ENCODE peak calls at places on chromosome 7, in seven cellular contexts. C, V, D, S, N, I and J are unnamed samples.
A peak's percentile ranks its signal among the peaks of the same experiment; 100 is the strongest.

GRCh38 chr7:151570366-151570915 is 50.7 kb upstream of the RHEB start:
- DNase-seq in C (peak; percentile 69), I (no peak), N (no peak), D (no peak), V (no peak), S (peak; percentile 68), J (no peak)

GRCh38 chr7:120792091-120792860 is 65.7 kb downstream of the TSPAN12 start:
- DNase-seq in D (peak; percentile 81), I (peak; percentile 74), N (peak; percentile 40), V (peak; percentile 26), S (peak; percentile 81), C (peak; percentile 72), J (no peak)

GRCh38 chr7:90396420-90396819 is 6.8 kb upstream of the CLDN12 start:
- DNase-seq in C (no peak), N (no peak), D (no peak), V (no peak), I (no peak), S (no peak), J (no peak)

GRCh38 chr7:81161459-81162075 is 242.7 kb upstream of the SEMA3C start:
- DNase-seq in I (no peak), V (no peak), C (peak; percentile 94), N (peak; percentile 95), D (no peak), S (peak; percentile 92), J (no peak)

GRCh38 chr7:94874036-94874745 is 33.2 kb upstream of the PPP1R9A start:
- DNase-seq in V (no peak), D (no peak), C (no peak), I (no peak), N (no peak), S (no peak), J (no peak)

GRCh38 chr7:154167807-154168206 is 115.6 kb downstream of the DPP6 start:
- DNase-seq in S (no peak), D (no peak), C (no peak), I (no peak), N (no peak), V (no peak), J (no peak)

GRCh38 chr7:148867571-148868377 is 16.3 kb downstream of the EZH2 start:
- DNase-seq in I (no peak), S (no peak), C (no peak), D (no peak), N (no peak), V (no peak), J (no peak)

GRCh38 chr7:107538001-107538400 is 25.7 kb downstream of the COG5 start:
- DNase-seq in V (no peak), C (no peak), N (no peak), I (no peak), S (no peak), D (peak; percentile 79), J (no peak)

GRCh38 chr7:52540041-52540440 is 495.4 kb upstream of the POM121L12 start:
- DNase-seq in S (no peak), C (no peak), I (no peak), N (peak; percentile 1), V (no peak), D (no peak), J (no peak)

GRCh38 chr7:134420509-134421125 is 38.3 kb downstream of the AKR1B1 start:
- DNase-seq in C (peak; percentile 69), I (no peak), V (peak; percentile 42), S (peak; percentile 88), N (peak; percentile 55), D (peak; percentile 65), J (no peak)

GRCh38 chr7:105106473-105106872 is 92.5 kb downstream of the KMT2E start:
- DNase-seq in V (no peak), N (no peak), I (no peak), C (peak; percentile 23), D (no peak), S (no peak), J (no peak)

GRCh38 chr7:112573302-112574039 is 92.7 kb downstream of the LSMEM1 start:
- DNase-seq in V (no peak), C (no peak), S (no peak), D (no peak), I (no peak), N (no peak), J (no peak)

GRCh38 chr7:47534322-47535032 is 47.4 kb downstream of the TNS3 start:
- DNase-seq in S (peak; percentile 11), N (peak; percentile 50), C (no peak), I (no peak), D (no peak), V (no peak), J (no peak)

GRCh38 chr7:112080441-112080840 is 125.8 kb downstream of the DOCK4 start:
- DNase-seq in V (no peak), C (peak; percentile 95), S (peak; percentile 95), N (peak; percentile 73), D (no peak), I (no peak), J (no peak)

GRCh38 chr7:3043544-3044395 is at the start of gene CARD11:
- DNase-seq in I (no peak), N (no peak), V (no peak), D (no peak), C (no peak), S (no peak), J (no peak)

GRCh38 chr7:69208848-69209247 is 389.4 kb upstream of the AUTS2 start:
- DNase-seq in I (no peak), D (no peak), N (no peak), V (no peak), S (no peak), C (no peak), J (no peak)

GRCh38 chr7:151410405-151411390 is 860 bp upstream of the WDR86 start:
- DNase-seq in N (no peak), V (no peak), S (peak; percentile 27), I (no peak), D (no peak), C (peak; percentile 39), J (no peak)

GRCh38 chr7:121449304-121449703 is 53.2 kb upstream of the FAM3C start:
- DNase-seq in D (no peak), N (no peak), C (peak; percentile 27), V (no peak), I (no peak), S (peak; percentile 48), J (no peak)

GRCh38 chr7:16816820-16817219 is 12.0 kb upstream of the AGR2 start:
- DNase-seq in C (no peak), V (no peak), I (no peak), D (no peak), S (no peak), N (no peak), J (no peak)

GRCh38 chr7:128260069-128260468 is 19.0 kb downstream of the LEP start:
- DNase-seq in V (no peak), N (no peak), S (no peak), D (no peak), C (no peak), I (no peak), J (no peak)

GRCh38 chr7:90455163-90456030 is 14.0 kb upstream of the PTTG1IP2 start:
- DNase-seq in N (peak; percentile 41), I (no peak), D (no peak), C (peak; percentile 69), S (peak; percentile 82), V (peak; percentile 24), J (no peak)

GRCh38 chr7:140426130-140426529 is 22.3 kb downstream of the RAB19 start:
- DNase-seq in C (no peak), D (no peak), N (no peak), V (no peak), S (no peak), I (no peak), J (no peak)

GRCh38 chr7:107152011-107152410 is 16.8 kb upstream of the HBP1 start:
- DNase-seq in N (peak; percentile 73), V (no peak), D (no peak), I (no peak), C (peak; percentile 62), S (peak; percentile 35), J (no peak)

GRCh38 chr7:7565746-7566650 is 686 bp upstream of the MIOS start:
- DNase-seq in C (no peak), I (no peak), D (peak; percentile 42), V (no peak), S (no peak), N (peak; percentile 76), J (no peak)

GRCh38 chr7:87129836-87130235 is 22.4 kb upstream of the DMTF1 start:
- DNase-seq in D (no peak), C (no peak), V (no peak), N (no peak), S (no peak), I (no peak), J (no peak)

GRCh38 chr7:43666938-43667337 is 62.4 kb downstream of the COA1 start:
- DNase-seq in C (peak; percentile 80), D (no peak), I (no peak), S (peak; percentile 62), N (no peak), V (no peak), J (no peak)
- H3K4me1 ChIP-seq in C (peaks cover 2% of the 10 kb centered on the region), D (peaks cover 27% of the 10 kb centered on the region), I (peaks cover 43% of the 10 kb centered on the region), S (peaks cover 24% of the 10 kb centered on the region), N (peaks cover 5% of the 10 kb centered on the region), V (no peaks in the 10 kb centered on the region), J (peaks cover 5% of the 10 kb centered on the region)

GRCh38 chr7:99825451-99825850 is 2.4 kb upstream of the CYP3A43 start:
- DNase-seq in D (no peak), N (no peak), C (no peak), I (no peak), V (no peak), S (no peak), J (peak; percentile 47)
- H3K4me1 ChIP-seq in D (peaks cover 40% of the 10 kb centered on the region), N (peaks cover 5% of the 10 kb centered on the region), C (no peaks in the 10 kb centered on the region), I (no peaks in the 10 kb centered on the region), V (peaks cover 6% of the 10 kb centered on the region), S (peaks cover 15% of the 10 kb centered on the region), J (no peaks in the 10 kb centered on the region)

GRCh38 chr7:520503-521161 is 986 bp upstream of the PDGFA start:
- DNase-seq in I (no peak), N (no peak), D (no peak), V (no peak), C (no peak), S (peak; percentile 41), J (no peak)
- H3K4me1 ChIP-seq in I (peaks cover 78% of the 10 kb centered on the region), N (peaks cover 32% of the 10 kb centered on the region), D (peaks cover 68% of the 10 kb centered on the region), V (peaks cover 21% of the 10 kb centered on the region), C (peaks cover 2% of the 10 kb centered on the region), S (peaks cover 4% of the 10 kb centered on the region), J (peaks cover 44% of the 10 kb centered on the region)

DNA sequence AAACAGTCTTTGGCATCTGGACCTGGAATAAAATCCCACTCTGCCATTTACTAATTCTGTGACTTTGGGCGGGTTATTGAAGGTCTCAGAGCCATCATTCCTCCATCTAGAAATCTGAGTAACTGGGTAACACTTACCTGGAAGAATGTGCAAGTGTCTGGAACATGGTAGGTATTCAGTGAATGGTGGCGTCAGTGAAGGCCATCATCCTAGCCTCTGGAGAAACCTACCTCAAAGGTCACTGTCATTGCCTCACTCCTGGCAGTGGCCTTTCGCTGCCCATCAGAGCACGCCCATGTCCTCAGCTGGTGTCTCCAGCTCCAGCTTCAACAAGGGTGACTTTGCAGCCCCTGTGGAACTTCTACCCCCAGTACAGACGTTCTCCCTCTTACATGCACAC is 4.5 kb downstream of the GAL3ST4 start:
- DNase-seq in S (no peak), C (no peak), D (no peak), I (no peak), N (no peak), V (no peak), J (no peak)
- H3K4me1 ChIP-seq in S (peaks cover 12% of the 10 kb centered on the region), C (peaks cover 4% of the 10 kb centered on the region), D (peaks cover 28% of the 10 kb centered on the region), I (peaks cover 24% of the 10 kb centered on the region), N (peaks cover 22% of the 10 kb centered on the region), V (no peaks in the 10 kb centered on the region), J (peaks cover 10% of the 10 kb centered on the region)

DNA sequence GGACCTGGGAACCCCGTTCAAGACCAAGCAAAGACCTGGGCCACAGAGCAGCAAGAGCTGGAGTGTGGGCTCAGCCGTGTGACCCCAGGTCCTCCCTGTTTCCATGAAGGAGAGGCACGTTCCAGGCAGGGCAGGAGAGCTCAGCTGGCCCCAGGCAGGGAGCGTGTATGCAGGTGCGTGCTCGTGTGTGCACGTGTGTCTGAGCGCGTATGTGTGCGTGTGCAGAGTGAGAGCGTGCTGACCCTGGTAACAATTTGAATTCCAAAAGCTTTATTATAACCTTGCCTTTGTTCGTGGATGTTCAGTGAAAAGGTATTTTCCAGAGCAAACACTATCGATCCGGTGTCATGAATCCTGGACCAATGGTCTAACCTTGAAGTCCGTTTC is 54.6 kb downstream of the FOXL3 start:
- DNase-seq in N (no peak), C (no peak), S (no peak), V (no peak), D (no peak), I (no peak), J (no peak)
- H3K4me1 ChIP-seq in N (no peaks in the 10 kb centered on the region), C (no peaks in the 10 kb centered on the region), S (no peaks in the 10 kb centered on the region), V (peaks cover 15% of the 10 kb centered on the region), D (peaks cover 42% of the 10 kb centered on the region), I (peaks cover 19% of the 10 kb centered on the region), J (peaks cover 7% of the 10 kb centered on the region)